ENCODE peak calls at places on chromosomes 5 and 9, in six cellular contexts. One of them, this sample, is unnamed.

GRCh38 chr9:82209797-82210470 is 221.4 kb downstream of the SPATA31D1 start:
- DNase-seq in effector CD4-positive, alpha-beta T cell: no peak
- DNase-seq in mucosa of descending colon: no peak
- DNase-seq in activated B cell treated with CpG ODN at 0.5 μM for 24 hours: no peak
- DNase-seq in activated naive CD8-positive, alpha-beta T cell treated with anti-CD3 and anti-CD28 coated beads, Interleukin-2, amount 10 ng/mL, durations not matched to agents 7 days and 5 days: no peak
- DNase-seq in kidney tubule cell: no peak
- DNase-seq in this sample: no peak

GRCh38 chr5:84805473-84805872 is 420.8 kb upstream of the EDIL3 start:
- DNase-seq in effector CD4-positive, alpha-beta T cell: no peak
- DNase-seq in mucosa of descending colon: no peak
- DNase-seq in activated B cell treated with CpG ODN at 0.5 μM for 24 hours: no peak
- DNase-seq in activated naive CD8-positive, alpha-beta T cell treated with anti-CD3 and anti-CD28 coated beads, Interleukin-2, amount 10 ng/mL, durations not matched to agents 7 days and 5 days: no peak
- DNase-seq in kidney tubule cell: no peak
- DNase-seq in this sample: no peak

GRCh38 chr9:18056993-18057369 is 417.0 kb upstream of the ADAMTSL1 start:
- DNase-seq in effector CD4-positive, alpha-beta T cell: no peak
- DNase-seq in mucosa of descending colon: no peak
- DNase-seq in activated B cell treated with CpG ODN at 0.5 μM for 24 hours: no peak
- DNase-seq in activated naive CD8-positive, alpha-beta T cell treated with anti-CD3 and anti-CD28 coated beads, Interleukin-2, amount 10 ng/mL, durations not matched to agents 7 days and 5 days: no peak
- DNase-seq in kidney tubule cell: no peak
- DNase-seq in this sample: no peak

GRCh38 chr5:30438785-30439184 is 754.7 kb upstream of the CDH6 start:
- DNase-seq in effector CD4-positive, alpha-beta T cell: no peak
- DNase-seq in mucosa of descending colon: no peak
- DNase-seq in activated B cell treated with CpG ODN at 0.5 μM for 24 hours: no peak
- DNase-seq in activated naive CD8-positive, alpha-beta T cell treated with anti-CD3 and anti-CD28 coated beads, Interleukin-2, amount 10 ng/mL, durations not matched to agents 7 days and 5 days: no peak
- DNase-seq in kidney tubule cell: no peak
- DNase-seq in this sample: no peak

GRCh38 chr9:3436629-3437028 is 89.2 kb downstream of the RFX3 start:
- DNase-seq in effector CD4-positive, alpha-beta T cell: no peak
- DNase-seq in mucosa of descending colon: no peak
- DNase-seq in activated B cell treated with CpG ODN at 0.5 μM for 24 hours: no peak
- DNase-seq in activated naive CD8-positive, alpha-beta T cell treated with anti-CD3 and anti-CD28 coated beads, Interleukin-2, amount 10 ng/mL, durations not matched to agents 7 days and 5 days: no peak
- DNase-seq in kidney tubule cell: peak; percentile 49
- DNase-seq in this sample: no peak

GRCh38 chr5:179153921-179154345 is 93.8 kb downstream of the ZNF354C start:
- DNase-seq in effector CD4-positive, alpha-beta T cell: no peak
- DNase-seq in mucosa of descending colon: no peak
- DNase-seq in activated B cell treated with CpG ODN at 0.5 μM for 24 hours: no peak
- DNase-seq in activated naive CD8-positive, alpha-beta T cell treated with anti-CD3 and anti-CD28 coated beads, Interleukin-2, amount 10 ng/mL, durations not matched to agents 7 days and 5 days: no peak
- DNase-seq in kidney tubule cell: no peak
- DNase-seq in this sample: no peak

GRCh38 chr9:36101916-36102741 is 34.4 kb upstream of the GLIPR2 start:
- DNase-seq in effector CD4-positive, alpha-beta T cell: no peak
- DNase-seq in mucosa of descending colon: peak; percentile 22
- DNase-seq in activated B cell treated with CpG ODN at 0.5 μM for 24 hours: no peak
- DNase-seq in activated naive CD8-positive, alpha-beta T cell treated with anti-CD3 and anti-CD28 coated beads, Interleukin-2, amount 10 ng/mL, durations not matched to agents 7 days and 5 days: no peak
- DNase-seq in kidney tubule cell: peak; percentile 99
- DNase-seq in this sample: no peak

GRCh38 chr9:129752915-129753724 is at the start of gene PTGES:
- DNase-seq in effector CD4-positive, alpha-beta T cell: no peak
- DNase-seq in mucosa of descending colon: peak; percentile 70
- DNase-seq in activated B cell treated with CpG ODN at 0.5 μM for 24 hours: no peak
- DNase-seq in activated naive CD8-positive, alpha-beta T cell treated with anti-CD3 and anti-CD28 coated beads, Interleukin-2, amount 10 ng/mL, durations not matched to agents 7 days and 5 days: peak; percentile 71
- DNase-seq in kidney tubule cell: peak; percentile 86
- DNase-seq in this sample: peak; percentile 58

GRCh38 chr9:98573749-98574278 is 134.9 kb downstream of the GABBR2 start:
- DNase-seq in effector CD4-positive, alpha-beta T cell: no peak
- DNase-seq in mucosa of descending colon: no peak
- DNase-seq in activated B cell treated with CpG ODN at 0.5 μM for 24 hours: no peak
- DNase-seq in activated naive CD8-positive, alpha-beta T cell treated with anti-CD3 and anti-CD28 coated beads, Interleukin-2, amount 10 ng/mL, durations not matched to agents 7 days and 5 days: no peak
- DNase-seq in kidney tubule cell: no peak
- DNase-seq in this sample: no peak